ENCODE peak calls at places on chromosomes 5 and 9, in ten cellular contexts. One of them, this sample, is unnamed.
A peak's percentile ranks its signal among the peaks of the same experiment; 100 is the strongest.

GRCh38 chr5:9239071-9239470 is 306.8 kb downstream of the SEMA5A start:
- DNase-seq in WERI-Rb-1: no peak
- DNase-seq in suprapubic skin: no peak
- DNase-seq in GM12865: no peak
- DNase-seq in heart left ventricle: no peak
- DNase-seq in HCT116: no peak
- DNase-seq in dorsolateral prefrontal cortex: no peak
- DNase-seq in astrocyte of the cerebellum: no peak
- DNase-seq in choroid plexus epithelial cell: peak; percentile 55
- DNase-seq in H1: no peak
- DNase-seq in this sample: no peak

GRCh38 chr5:160367261-160367660 is 3.2 kb downstream of the C1QTNF2 start:
- DNase-seq in WERI-Rb-1: no peak
- DNase-seq in suprapubic skin: no peak
- DNase-seq in GM12865: no peak
- DNase-seq in heart left ventricle: no peak
- DNase-seq in HCT116: no peak
- DNase-seq in dorsolateral prefrontal cortex: no peak
- DNase-seq in astrocyte of the cerebellum: no peak
- DNase-seq in choroid plexus epithelial cell: no peak
- DNase-seq in H1: no peak
- DNase-seq in this sample: no peak

GRCh38 chr5:96752341-96753016 is 55.3 kb downstream of the ERAP1 start:
- DNase-seq in WERI-Rb-1: peak; percentile 26
- DNase-seq in suprapubic skin: no peak
- DNase-seq in GM12865: peak; percentile 71
- DNase-seq in heart left ventricle: no peak
- DNase-seq in HCT116: peak; percentile 36
- DNase-seq in dorsolateral prefrontal cortex: no peak
- DNase-seq in astrocyte of the cerebellum: peak; percentile 70
- DNase-seq in choroid plexus epithelial cell: peak; percentile 85
- DNase-seq in H1: no peak
- DNase-seq in this sample: no peak

GRCh38 chr9:92059045-92059444 is 56.2 kb downstream of the SPTLC1 start:
- DNase-seq in WERI-Rb-1: no peak
- DNase-seq in suprapubic skin: no peak
- DNase-seq in GM12865: no peak
- DNase-seq in heart left ventricle: no peak
- DNase-seq in HCT116: no peak
- DNase-seq in dorsolateral prefrontal cortex: no peak
- DNase-seq in astrocyte of the cerebellum: no peak
- DNase-seq in choroid plexus epithelial cell: no peak
- DNase-seq in H1: no peak
- DNase-seq in this sample: no peak

GRCh38 chr5:14204785-14205321 is 61.7 kb downstream of the TRIO start:
- DNase-seq in WERI-Rb-1: no peak
- DNase-seq in suprapubic skin: peak; percentile 79
- DNase-seq in GM12865: peak; percentile 63
- DNase-seq in heart left ventricle: peak; percentile 50
- DNase-seq in HCT116: no peak
- DNase-seq in dorsolateral prefrontal cortex: no peak
- DNase-seq in astrocyte of the cerebellum: peak; percentile 61
- DNase-seq in choroid plexus epithelial cell: peak; percentile 95
- DNase-seq in H1: no peak
- DNase-seq in this sample: peak; percentile 80

GRCh38 chr5:73654171-73654811 is 28.3 kb downstream of the ARHGEF28 start:
- DNase-seq in WERI-Rb-1: peak; percentile 37
- DNase-seq in suprapubic skin: no peak
- DNase-seq in GM12865: peak; percentile 82
- DNase-seq in heart left ventricle: no peak
- DNase-seq in HCT116: no peak
- DNase-seq in dorsolateral prefrontal cortex: no peak
- DNase-seq in astrocyte of the cerebellum: no peak
- DNase-seq in choroid plexus epithelial cell: peak; percentile 51
- DNase-seq in H1: no peak
- DNase-seq in this sample: no peak

GRCh38 chr5:41408676-41409443 is 101.5 kb downstream of the PLCXD3 start:
- DNase-seq in WERI-Rb-1: peak; percentile 55
- DNase-seq in suprapubic skin: no peak
- DNase-seq in GM12865: no peak
- DNase-seq in heart left ventricle: no peak
- DNase-seq in HCT116: no peak
- DNase-seq in dorsolateral prefrontal cortex: no peak
- DNase-seq in astrocyte of the cerebellum: no peak
- DNase-seq in choroid plexus epithelial cell: no peak
- DNase-seq in H1: no peak
- DNase-seq in this sample: no peak

GRCh38 chr5:53378590-53379247 is 101.7 kb upstream of the FST start:
- DNase-seq in WERI-Rb-1: no peak
- DNase-seq in suprapubic skin: no peak
- DNase-seq in GM12865: no peak
- DNase-seq in heart left ventricle: no peak
- DNase-seq in HCT116: no peak
- DNase-seq in dorsolateral prefrontal cortex: no peak
- DNase-seq in astrocyte of the cerebellum: peak; percentile 28
- DNase-seq in choroid plexus epithelial cell: peak; percentile 77
- DNase-seq in H1: no peak
- DNase-seq in this sample: no peak

GRCh38 chr5:174318578-174318977 is 273.1 kb downstream of the NSG2 start:
- DNase-seq in WERI-Rb-1: no peak
- DNase-seq in suprapubic skin: no peak
- DNase-seq in GM12865: no peak
- DNase-seq in heart left ventricle: no peak
- DNase-seq in HCT116: no peak
- DNase-seq in dorsolateral prefrontal cortex: no peak
- DNase-seq in astrocyte of the cerebellum: no peak
- DNase-seq in choroid plexus epithelial cell: no peak
- DNase-seq in H1: no peak
- DNase-seq in this sample: no peak

GRCh38 chr9:89311346-89312153 is 555 bp downstream of the CKS2 start:
- DNase-seq in WERI-Rb-1: no peak
- DNase-seq in suprapubic skin: peak; percentile 74
- DNase-seq in GM12865: peak; percentile 35
- DNase-seq in heart left ventricle: peak; percentile 22
- DNase-seq in HCT116: no peak
- DNase-seq in dorsolateral prefrontal cortex: no peak
- DNase-seq in astrocyte of the cerebellum: no peak
- DNase-seq in choroid plexus epithelial cell: peak; percentile 20
- DNase-seq in H1: no peak
- DNase-seq in this sample: no peak

DNA sequence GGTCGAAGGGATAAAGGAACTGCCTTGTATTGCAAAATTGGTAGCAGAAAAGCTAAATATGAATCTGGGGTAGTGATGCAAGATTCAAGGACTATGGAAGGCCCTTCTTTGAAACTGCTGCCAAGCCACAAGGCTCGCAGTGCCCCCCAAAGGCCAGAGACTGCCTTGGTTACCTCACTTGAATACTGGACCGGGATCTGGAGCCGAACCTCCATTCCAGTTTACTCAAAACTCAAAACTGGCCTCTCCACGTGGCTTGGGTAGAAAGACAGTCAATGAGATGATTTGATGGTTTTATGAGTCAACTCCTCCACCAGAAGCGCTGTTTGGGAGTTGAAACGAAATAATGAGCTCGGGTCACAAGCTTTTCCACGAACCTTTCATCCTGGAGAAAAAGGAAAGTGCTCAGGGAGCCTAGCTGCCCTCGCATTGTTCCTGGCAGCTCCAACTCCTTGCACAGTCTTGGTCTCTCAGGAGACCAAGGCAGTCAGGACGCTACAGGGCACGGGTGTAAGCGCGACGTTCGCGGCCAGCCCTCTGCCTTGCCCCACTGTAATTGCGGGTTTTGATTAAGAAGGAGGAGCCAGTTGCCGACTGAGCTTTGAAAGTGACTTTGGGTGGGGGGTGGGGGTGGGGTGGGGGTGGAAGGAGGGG is 2.8 kb downstream of the ST8SIA4 start:
- DNase-seq in WERI-Rb-1: peak; percentile 51
- DNase-seq in suprapubic skin: peak; percentile 59
- DNase-seq in GM12865: peak; percentile 85
- DNase-seq in heart left ventricle: peak; percentile 38
- DNase-seq in HCT116: no peak
- DNase-seq in dorsolateral prefrontal cortex: peak; percentile 41
- DNase-seq in astrocyte of the cerebellum: no peak
- DNase-seq in choroid plexus epithelial cell: peak; percentile 62
- DNase-seq in H1: no peak
- DNase-seq in this sample: no peak
- TF ChIP-seq CTCF in WERI-Rb-1: peak; percentile 56
- TF ChIP-seq CTCF in suprapubic skin: no peak
- TF ChIP-seq CTCF in GM12865: peak; percentile 55
- TF ChIP-seq CTCF in heart left ventricle: peak; percentile 50
- TF ChIP-seq CTCF in HCT116: peak; percentile 17
- TF ChIP-seq CTCF in dorsolateral prefrontal cortex: no peak
- TF ChIP-seq CTCF in astrocyte of the cerebellum: peak; percentile 38
- TF ChIP-seq CTCF in choroid plexus epithelial cell: peak; percentile 46
- TF ChIP-seq CTCF in H1: peak; percentile 69
- TF ChIP-seq CTCF in this sample: peak; percentile 42

GRCh38 chr9:114097613-114098020 is 1.5 kb downstream of the KIF12 start:
- DNase-seq in WERI-Rb-1: no peak
- DNase-seq in suprapubic skin: peak; percentile 65
- DNase-seq in GM12865: no peak
- DNase-seq in heart left ventricle: no peak
- DNase-seq in HCT116: no peak
- DNase-seq in dorsolateral prefrontal cortex: no peak
- DNase-seq in astrocyte of the cerebellum: no peak
- DNase-seq in choroid plexus epithelial cell: no peak
- DNase-seq in H1: no peak
- DNase-seq in this sample: no peak
- H3K4me3 ChIP-seq in WERI-Rb-1: peak overlapping the region; percentile 41
- H3K4me3 ChIP-seq in suprapubic skin: peak overlapping the region; percentile 50
- H3K4me3 ChIP-seq in GM12865: no peak overlapping the region
- H3K4me3 ChIP-seq in heart left ventricle: peak overlapping the region; percentile 40
- H3K4me3 ChIP-seq in HCT116: peak overlapping the region; percentile 43
- H3K4me3 ChIP-seq in dorsolateral prefrontal cortex: peak overlapping the region; percentile 69
- H3K4me3 ChIP-seq in astrocyte of the cerebellum: peak overlapping the region; percentile 38
- H3K4me3 ChIP-seq in choroid plexus epithelial cell: no peak overlapping the region
- H3K4me3 ChIP-seq in H1: peak overlapping the region; percentile 84
- H3K4me3 ChIP-seq in this sample: peak overlapping the region; percentile 79

GRCh38 chr5:126794157-126794828 is 17.4 kb downstream of the LMNB1 start:
- DNase-seq in WERI-Rb-1: no peak
- DNase-seq in suprapubic skin: no peak
- DNase-seq in GM12865: peak; percentile 58
- DNase-seq in heart left ventricle: no peak
- DNase-seq in HCT116: no peak
- DNase-seq in dorsolateral prefrontal cortex: no peak
- DNase-seq in astrocyte of the cerebellum: no peak
- DNase-seq in choroid plexus epithelial cell: no peak
- DNase-seq in H1: no peak
- DNase-seq in this sample: no peak

DNA sequence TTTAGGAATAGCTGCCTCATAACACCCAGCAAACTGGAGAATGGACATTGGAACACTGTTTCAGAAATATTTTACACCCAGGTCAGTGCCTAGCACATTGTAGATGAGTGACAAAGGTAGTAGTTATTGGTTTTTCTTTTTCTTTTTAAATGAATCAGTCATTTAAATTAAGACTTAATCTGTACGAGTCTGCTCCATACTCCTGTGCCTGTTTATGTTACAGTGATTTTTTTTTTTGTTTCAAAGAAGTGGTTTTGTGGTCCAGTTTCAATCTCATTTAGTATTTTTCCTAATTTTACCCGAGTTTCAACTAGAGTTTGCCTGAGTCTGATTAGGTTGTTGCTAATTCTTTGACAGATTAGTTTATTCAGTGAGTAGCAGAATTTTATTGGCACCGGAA is 16.2 kb downstream of the LMNB1 start:
- DNase-seq in WERI-Rb-1: no peak
- DNase-seq in suprapubic skin: no peak
- DNase-seq in GM12865: no peak
- DNase-seq in heart left ventricle: no peak
- DNase-seq in HCT116: no peak
- DNase-seq in dorsolateral prefrontal cortex: no peak
- DNase-seq in astrocyte of the cerebellum: no peak
- DNase-seq in choroid plexus epithelial cell: no peak
- DNase-seq in H1: no peak
- DNase-seq in this sample: no peak
- TF ChIP-seq CTCF in WERI-Rb-1: no peak
- TF ChIP-seq CTCF in suprapubic skin: no peak
- TF ChIP-seq CTCF in GM12865: no peak
- TF ChIP-seq CTCF in heart left ventricle: no peak
- TF ChIP-seq CTCF in HCT116: no peak
- TF ChIP-seq CTCF in dorsolateral prefrontal cortex: no peak
- TF ChIP-seq CTCF in astrocyte of the cerebellum: no peak
- TF ChIP-seq CTCF in choroid plexus epithelial cell: no peak
- TF ChIP-seq CTCF in H1: no peak
- TF ChIP-seq CTCF in this sample: no peak

GRCh38 chr5:6687501-6687900 is 25.7 kb upstream of the TENT4A start:
- DNase-seq in WERI-Rb-1: no peak
- DNase-seq in suprapubic skin: no peak
- DNase-seq in GM12865: no peak
- DNase-seq in heart left ventricle: no peak
- DNase-seq in HCT116: no peak
- DNase-seq in dorsolateral prefrontal cortex: no peak
- DNase-seq in astrocyte of the cerebellum: no peak
- DNase-seq in choroid plexus epithelial cell: no peak
- DNase-seq in H1: no peak
- DNase-seq in this sample: no peak
- H3K4me3 ChIP-seq in WERI-Rb-1: no peak overlapping the region
- H3K4me3 ChIP-seq in suprapubic skin: no peak overlapping the region
- H3K4me3 ChIP-seq in GM12865: no peak overlapping the region
- H3K4me3 ChIP-seq in heart left ventricle: peak overlapping the region; percentile 38
- H3K4me3 ChIP-seq in HCT116: no peak overlapping the region
- H3K4me3 ChIP-seq in dorsolateral prefrontal cortex: peak overlapping the region; percentile 56
- H3K4me3 ChIP-seq in astrocyte of the cerebellum: no peak overlapping the region
- H3K4me3 ChIP-seq in choroid plexus epithelial cell: no peak overlapping the region
- H3K4me3 ChIP-seq in H1: peak overlapping the region; percentile 63
- H3K4me3 ChIP-seq in this sample: no peak overlapping the region

GRCh38 chr9:126397056-126397455 is 70.4 kb downstream of the MVB12B start:
- DNase-seq in WERI-Rb-1: no peak
- DNase-seq in suprapubic skin: no peak
- DNase-seq in GM12865: peak; percentile 85
- DNase-seq in heart left ventricle: no peak
- DNase-seq in HCT116: no peak
- DNase-seq in dorsolateral prefrontal cortex: no peak
- DNase-seq in astrocyte of the cerebellum: no peak
- DNase-seq in choroid plexus epithelial cell: no peak
- DNase-seq in H1: no peak
- DNase-seq in this sample: no peak
- TF ChIP-seq CTCF in WERI-Rb-1: no peak
- TF ChIP-seq CTCF in suprapubic skin: no peak
- TF ChIP-seq CTCF in GM12865: no peak
- TF ChIP-seq CTCF in heart left ventricle: no peak
- TF ChIP-seq CTCF in HCT116: peak; percentile 24
- TF ChIP-seq CTCF in dorsolateral prefrontal cortex: no peak
- TF ChIP-seq CTCF in astrocyte of the cerebellum: no peak
- TF ChIP-seq CTCF in choroid plexus epithelial cell: peak; percentile 30
- TF ChIP-seq CTCF in H1: peak; percentile 15
- TF ChIP-seq CTCF in this sample: no peak

GRCh38 chr9:81596671-81597426 is 92.5 kb downstream of the TLE1 start:
- DNase-seq in WERI-Rb-1: no peak
- DNase-seq in suprapubic skin: no peak
- DNase-seq in GM12865: no peak
- DNase-seq in heart left ventricle: no peak
- DNase-seq in HCT116: no peak
- DNase-seq in dorsolateral prefrontal cortex: no peak
- DNase-seq in astrocyte of the cerebellum: no peak
- DNase-seq in choroid plexus epithelial cell: no peak
- DNase-seq in H1: no peak
- DNase-seq in this sample: no peak
- H3K4me3 ChIP-seq in WERI-Rb-1: no peak overlapping the region
- H3K4me3 ChIP-seq in suprapubic skin: no peak overlapping the region
- H3K4me3 ChIP-seq in GM12865: no peak overlapping the region
- H3K4me3 ChIP-seq in heart left ventricle: no peak overlapping the region
- H3K4me3 ChIP-seq in HCT116: no peak overlapping the region
- H3K4me3 ChIP-seq in dorsolateral prefrontal cortex: no peak overlapping the region
- H3K4me3 ChIP-seq in astrocyte of the cerebellum: no peak overlapping the region
- H3K4me3 ChIP-seq in choroid plexus epithelial cell: no peak overlapping the region
- H3K4me3 ChIP-seq in H1: peak overlapping the region; percentile 22
- H3K4me3 ChIP-seq in this sample: no peak overlapping the region